ENCODE peak calls at places on chromosomes 7 and 10, in nine cellular contexts. S is iPS-NIHi11; R is progenitor cell of endocrine pancreas; L is RKO; E is stimulated activated CD4-positive, alpha-beta T cell treated with anti-CD3 and anti-CD28 coated beads, Interleukin-1b, Interleukin-23, amount 100 ng/mL, for 4 hours; V is neuronal stem cell; Q is activated naive CD4-positive, alpha-beta T cell; M is M059J; O is nucleus accumbens. W is an unnamed sample.

GRCh38 chr7:139105037-139105382 is 4.5 kb downstream of the ZC3HAV1 start:
- DNase-seq in M (no peak), S (no peak), E (no peak), L (peak; percentile 54), Q (no peak), O (no peak), R (no peak), V (no peak), W (no peak)

GRCh38 chr7:136956232-136956631 is 87.8 kb downstream of the CHRM2 start:
- DNase-seq in V (no peak), M (peak; percentile 83), S (no peak), Q (no peak), L (no peak), E (no peak), R (no peak), O (no peak), W (no peak)

GRCh38 chr10:132938472-132939329 is 3.7 kb downstream of the CFAP46 start:
- DNase-seq in Q (no peak), S (peak; percentile 78), O (no peak), R (no peak), M (no peak), L (peak; percentile 44), V (peak; percentile 20), E (no peak), W (no peak)

GRCh38 chr7:5421626-5422323 is 1.9 kb downstream of the TNRC18 start:
- DNase-seq in Q (no peak), V (no peak), M (peak; percentile 85), S (peak; percentile 3), E (no peak), R (peak; percentile 19), O (no peak), L (peak; percentile 81), W (no peak)

GRCh38 chr10:59465089-59465488 is 102.7 kb upstream of the FAM13C start:
- DNase-seq in M (peak; percentile 46), S (peak; percentile 16), L (peak; percentile 32), V (no peak), Q (no peak), R (no peak), O (no peak), E (no peak), W (no peak)

GRCh38 chr10:129765664-129766550 is 198.2 kb downstream of the EBF3 start:
- DNase-seq in L (no peak), R (peak; percentile 7), E (no peak), Q (no peak), M (no peak), O (no peak), S (no peak), V (no peak), W (no peak)

GRCh38 chr7:104267701-104268368 is 60.0 kb upstream of the ORC5 start:
- DNase-seq in O (no peak), R (no peak), Q (no peak), M (peak; percentile 17), L (peak; percentile 63), V (no peak), S (no peak), E (no peak), W (no peak)

GRCh38 chr7:81211617-81212016 is 292.8 kb upstream of the SEMA3C start:
- DNase-seq in E (no peak), O (no peak), S (no peak), L (no peak), Q (no peak), R (no peak), M (peak; percentile 30), V (no peak), W (no peak)

GRCh38 chr7:134892002-134892693 is 94.2 kb upstream of the AGBL3 start:
- DNase-seq in S (no peak), L (no peak), E (no peak), O (no peak), M (no peak), V (no peak), R (no peak), Q (no peak), W (no peak)

GRCh38 chr10:49534670-49535381 is 4.1 kb downstream of the ERCC6 start:
- DNase-seq in O (no peak), Q (no peak), V (no peak), M (peak; percentile 72), R (no peak), L (peak; percentile 45), S (no peak), E (no peak), W (no peak)

GRCh38 chr10:44911081-44911540 is at the start of gene TMEM72:
- DNase-seq in Q (no peak), E (no peak), S (peak; percentile 84), L (no peak), M (peak; percentile 26), O (no peak), V (no peak), R (peak; percentile 63), W (peak; percentile 64)

GRCh38 chr7:159000070-159000469 is 143.7 kb downstream of the DYNC2I1 start:
- DNase-seq in Q (no peak), V (no peak), M (no peak), O (no peak), S (no peak), E (no peak), R (no peak), L (no peak), W (no peak)

GRCh38 chr7:112446431-112446830 is 3.8 kb upstream of the IFRD1 start:
- DNase-seq in R (no peak), O (no peak), Q (no peak), V (no peak), S (no peak), E (no peak), M (no peak), L (no peak), W (no peak)

GRCh38 chr7:80729586-80730320 is 91.3 kb downstream of the CD36 start:
- DNase-seq in O (no peak), S (no peak), M (peak; percentile 89), E (no peak), Q (no peak), R (no peak), L (no peak), V (no peak), W (no peak)

GRCh38 chr7:37538945-37539344 is 90.3 kb upstream of the ELMO1 start:
- DNase-seq in L (no peak), S (no peak), M (no peak), O (no peak), Q (no peak), E (no peak), R (no peak), V (no peak), W (no peak)

GRCh38 chr7:66247387-66248078 is 42.4 kb downstream of the TPST1 start:
- DNase-seq in V (no peak), E (no peak), M (peak; percentile 72), Q (no peak), L (no peak), O (no peak), S (no peak), R (no peak), W (no peak)

GRCh38 chr10:116742367-116743265 is at the start of gene HSPA12A:
- DNase-seq in V (peak; percentile 77), E (peak; percentile 62), Q (no peak), O (peak; percentile 20), R (peak; percentile 69), M (peak; percentile 69), L (peak; percentile 94), S (peak; percentile 97), W (no peak)

GRCh38 chr10:82150123-82150900 is 275.3 kb downstream of the NRG3 start:
- DNase-seq in R (peak; percentile 32), S (peak; percentile 69), E (no peak), O (no peak), Q (no peak), M (peak; percentile 0), V (peak; percentile 63), L (no peak), W (no peak)

GRCh38 chr10:112039823-112040222 is 143.7 kb downstream of the GPAM start:
- DNase-seq in Q (no peak), M (peak; percentile 2), S (no peak), R (no peak), L (no peak), O (no peak), V (no peak), E (no peak), W (no peak)

GRCh38 chr7:94400643-94401042 is 5.9 kb downstream of the COL1A2 start:
- DNase-seq in V (no peak), O (no peak), L (no peak), E (no peak), Q (no peak), M (no peak), S (no peak), R (no peak), W (no peak)

GRCh38 chr10:96448558-96448957 is 65.2 kb downstream of the TLL2 start:
- DNase-seq in R (no peak), O (no peak), V (no peak), M (no peak), L (no peak), S (no peak), E (no peak), Q (no peak), W (no peak)

GRCh38 chr10:1130226-1130625 is 74.0 kb downstream of the WDR37 start:
- DNase-seq in E (no peak), Q (no peak), V (no peak), O (no peak), S (no peak), R (no peak), M (no peak), L (no peak), W (no peak)

GRCh38 chr10:86205761-86206145 is 160.8 kb downstream of the GRID1 start:
- DNase-seq in Q (no peak), E (no peak), M (no peak), S (no peak), V (no peak), O (no peak), R (no peak), L (no peak), W (no peak)

GRCh38 chr10:31087855-31088254 is 56.2 kb upstream of the ZNF438 start:
- DNase-seq in R (no peak), S (no peak), Q (no peak), O (no peak), E (no peak), V (no peak), M (no peak), L (no peak), W (no peak)

GRCh38 chr10:71756441-71757191 is 16.7 kb downstream of the VSIR start:
- DNase-seq in S (no peak), E (no peak), R (no peak), V (no peak), Q (no peak), L (no peak), O (no peak), M (no peak), W (no peak)

GRCh38 chr10:87059401-87059800 is 35.2 kb downstream of the GLUD1 start:
- DNase-seq in E (no peak), V (no peak), S (no peak), Q (no peak), R (no peak), L (no peak), M (no peak), O (no peak), W (no peak)

GRCh38 chr10:1086787-1087186 is 30.6 kb downstream of the WDR37 start:
- DNase-seq in R (no peak), O (no peak), L (no peak), Q (no peak), S (no peak), E (no peak), M (no peak), V (no peak), W (no peak)

GRCh38 chr10:62336404-62336803 is 37.8 kb upstream of the ZNF365 start:
- DNase-seq in L (no peak), S (no peak), R (no peak), E (no peak), O (no peak), M (no peak), Q (no peak), V (no peak), W (no peak)

GRCh38 chr7:104552102-104552501 is 223.7 kb downstream of the LHFPL3 start:
- DNase-seq in E (no peak), V (peak; percentile 81), R (peak; percentile 64), O (no peak), M (peak; percentile 38), Q (no peak), L (peak; percentile 81), S (peak; percentile 77), W (peak; percentile 9)

GRCh38 chr7:7157177-7157886 is 25.0 kb upstream of the C1GALT1 start:
- DNase-seq in S (no peak), E (no peak), O (no peak), V (no peak), R (no peak), Q (peak; percentile 27), M (peak; percentile 81), L (no peak), W (peak; percentile 67)

GRCh38 chr10:30786131-30786530 is 156.6 kb upstream of the LYZL2 start:
- DNase-seq in R (no peak), E (no peak), L (peak; percentile 87), V (no peak), M (peak; percentile 77), O (no peak), Q (no peak), S (no peak), W (no peak)

W was measured in kidney epithelial cell.